ENCODE peak calls at places on chromosomes 1 and 21, in five cellular contexts. M, S, T, H and L are unnamed samples.

GRCh38 chr1:101005871-101006270 is 19.7 kb downstream of the DPH5 start:
- ATAC-seq in M (no peak), S (no peak), T (peak), H (no peak), L (no peak)

GRCh38 chr21:42063578-42064521 is 7.3 kb upstream of the UMODL1 start:
- ATAC-seq in M (peak), S (peak), T (peak), H (peak), L (no peak)

GRCh38 chr21:35859677-35860076 is 200.6 kb downstream of the SETD4 start:
- ATAC-seq in M (no peak), S (no peak), T (no peak), H (no peak), L (no peak)

GRCh38 chr21:27741736-27742135 is 774.8 kb upstream of the ADAMTS5 start:
- ATAC-seq in M (no peak), S (no peak), T (no peak), H (no peak), L (no peak)

GRCh38 chr1:71464016-71464415 is 383.2 kb upstream of the ZRANB2 start:
- ATAC-seq in M (no peak), S (no peak), T (no peak), H (no peak), L (no peak)

GRCh38 chr1:162299018-162299417 is 77.6 kb downstream of the SPATA46 start:
- ATAC-seq in M (no peak), S (no peak), T (no peak), H (no peak), L (no peak)

GRCh38 chr1:47837866-47838561 is 159.2 kb downstream of the TRABD2B start:
- ATAC-seq in M (no peak), S (no peak), T (no peak), H (no peak), L (no peak)

GRCh38 chr1:194485432-194485831 is 1299.0 kb upstream of the B3GALT2 start:
- ATAC-seq in M (no peak), S (no peak), T (no peak), H (no peak), L (no peak)

GRCh38 chr1:34899906-34900305 is 29.5 kb downstream of the DLGAP3 start:
- ATAC-seq in M (no peak), S (no peak), T (no peak), H (no peak), L (no peak)